ENCODE peak calls at places on chromosomes 16 and 17, in four cellular contexts. One of them, this sample, is unnamed.

GRCh38 chr17:17928422-17929386 is 43.5 kb downstream of the TOM1L2 start:
- DNase-seq in BJ: no peak
- DNase-seq in Jurkat, Clone E6-1: no peak
- DNase-seq in activated CD4-positive, alpha-beta T cell treated with anti-CD3 and anti-CD28 coated beads for 24 hours: no peak
- DNase-seq in this sample: no peak

GRCh38 chr17:8121531-8122390 is 2.1 kb downstream of the HES7 start:
- DNase-seq in BJ: no peak
- DNase-seq in Jurkat, Clone E6-1: no peak
- DNase-seq in activated CD4-positive, alpha-beta T cell treated with anti-CD3 and anti-CD28 coated beads for 24 hours: no peak
- DNase-seq in this sample: no peak

GRCh38 chr17:73705594-73705993 is 61.3 kb upstream of the SDK2 start:
- DNase-seq in BJ: peak; percentile 71
- DNase-seq in Jurkat, Clone E6-1: no peak
- DNase-seq in activated CD4-positive, alpha-beta T cell treated with anti-CD3 and anti-CD28 coated beads for 24 hours: no peak
- DNase-seq in this sample: no peak

GRCh38 chr16:30104492-30104891 is 8.5 kb upstream of the YPEL3 start:
- DNase-seq in BJ: no peak
- DNase-seq in Jurkat, Clone E6-1: no peak
- DNase-seq in activated CD4-positive, alpha-beta T cell treated with anti-CD3 and anti-CD28 coated beads for 24 hours: no peak
- DNase-seq in this sample: no peak

GRCh38 chr16:69411064-69411985 is 13.1 kb upstream of the CYB5B start:
- DNase-seq in BJ: no peak
- DNase-seq in Jurkat, Clone E6-1: peak; percentile 79
- DNase-seq in activated CD4-positive, alpha-beta T cell treated with anti-CD3 and anti-CD28 coated beads for 24 hours: no peak
- DNase-seq in this sample: no peak

GRCh38 chr17:12114686-12115418 is 94.2 kb downstream of the MAP2K4 start:
- DNase-seq in BJ: no peak
- DNase-seq in Jurkat, Clone E6-1: no peak
- DNase-seq in activated CD4-positive, alpha-beta T cell treated with anti-CD3 and anti-CD28 coated beads for 24 hours: no peak
- DNase-seq in this sample: no peak

GRCh38 chr17:64277831-64278562 is 14.9 kb upstream of the TEX2 start:
- DNase-seq in BJ: no peak
- DNase-seq in Jurkat, Clone E6-1: no peak
- DNase-seq in activated CD4-positive, alpha-beta T cell treated with anti-CD3 and anti-CD28 coated beads for 24 hours: no peak
- DNase-seq in this sample: no peak

GRCh38 chr16:29011112-29011511 is 26.3 kb downstream of the LAT start:
- DNase-seq in BJ: no peak
- DNase-seq in Jurkat, Clone E6-1: no peak
- DNase-seq in activated CD4-positive, alpha-beta T cell treated with anti-CD3 and anti-CD28 coated beads for 24 hours: no peak
- DNase-seq in this sample: no peak

GRCh38 chr16:58421529-58421928 is 29.3 kb downstream of the GINS3 start:
- DNase-seq in BJ: no peak
- DNase-seq in Jurkat, Clone E6-1: no peak
- DNase-seq in activated CD4-positive, alpha-beta T cell treated with anti-CD3 and anti-CD28 coated beads for 24 hours: no peak
- DNase-seq in this sample: no peak

GRCh38 chr17:21463779-21464407 is 87.7 kb downstream of the KCNJ12 start:
- DNase-seq in BJ: no peak
- DNase-seq in Jurkat, Clone E6-1: no peak
- DNase-seq in activated CD4-positive, alpha-beta T cell treated with anti-CD3 and anti-CD28 coated beads for 24 hours: no peak
- DNase-seq in this sample: no peak

GRCh38 chr17:7478276-7479138 is 924 bp downstream of the ZBTB4 start:
- DNase-seq in BJ: no peak
- DNase-seq in Jurkat, Clone E6-1: no peak
- DNase-seq in activated CD4-positive, alpha-beta T cell treated with anti-CD3 and anti-CD28 coated beads for 24 hours: peak; percentile 27
- DNase-seq in this sample: no peak

GRCh38 chr17:61997649-61998048 is 67.4 kb downstream of the MED13 start:
- DNase-seq in BJ: peak; percentile 35
- DNase-seq in Jurkat, Clone E6-1: no peak
- DNase-seq in activated CD4-positive, alpha-beta T cell treated with anti-CD3 and anti-CD28 coated beads for 24 hours: no peak
- DNase-seq in this sample: no peak

GRCh38 chr17:80031691-80032480 is 3.8 kb downstream of the TBC1D16 start:
- DNase-seq in BJ: no peak
- DNase-seq in Jurkat, Clone E6-1: no peak
- DNase-seq in activated CD4-positive, alpha-beta T cell treated with anti-CD3 and anti-CD28 coated beads for 24 hours: no peak
- DNase-seq in this sample: no peak

GRCh38 chr16:77660311-77660710 is 62.0 kb upstream of the NUDT7 start:
- DNase-seq in BJ: no peak
- DNase-seq in Jurkat, Clone E6-1: peak; percentile 17
- DNase-seq in activated CD4-positive, alpha-beta T cell treated with anti-CD3 and anti-CD28 coated beads for 24 hours: no peak
- DNase-seq in this sample: no peak

GRCh38 chr17:76371656-76372628 is 12.5 kb upstream of the SPHK1 start:
- DNase-seq in BJ: peak; percentile 93
- DNase-seq in Jurkat, Clone E6-1: no peak
- DNase-seq in activated CD4-positive, alpha-beta T cell treated with anti-CD3 and anti-CD28 coated beads for 24 hours: no peak
- DNase-seq in this sample: peak; percentile 98

GRCh38 chr17:16106161-16106891 is 106.7 kb downstream of the TTC19 start:
- DNase-seq in BJ: no peak
- DNase-seq in Jurkat, Clone E6-1: no peak
- DNase-seq in activated CD4-positive, alpha-beta T cell treated with anti-CD3 and anti-CD28 coated beads for 24 hours: no peak
- DNase-seq in this sample: no peak

GRCh38 chr16:86060381-86061317 is 161.7 kb downstream of the IRF8 start:
- DNase-seq in BJ: no peak
- DNase-seq in Jurkat, Clone E6-1: no peak
- DNase-seq in activated CD4-positive, alpha-beta T cell treated with anti-CD3 and anti-CD28 coated beads for 24 hours: no peak
- DNase-seq in this sample: no peak

GRCh38 chr16:21092951-21093350 is 57.7 kb downstream of the DNAH3 start:
- DNase-seq in BJ: no peak
- DNase-seq in Jurkat, Clone E6-1: no peak
- DNase-seq in activated CD4-positive, alpha-beta T cell treated with anti-CD3 and anti-CD28 coated beads for 24 hours: no peak
- DNase-seq in this sample: no peak

GRCh38 chr17:76714822-76715461 is 4.2 kb upstream of the MXRA7 start:
- DNase-seq in BJ: no peak
- DNase-seq in Jurkat, Clone E6-1: no peak
- DNase-seq in activated CD4-positive, alpha-beta T cell treated with anti-CD3 and anti-CD28 coated beads for 24 hours: peak; percentile 77
- DNase-seq in this sample: no peak

GRCh38 chr17:13888043-13888442 is 181.3 kb upstream of the COX10 start:
- DNase-seq in BJ: no peak
- DNase-seq in Jurkat, Clone E6-1: no peak
- DNase-seq in activated CD4-positive, alpha-beta T cell treated with anti-CD3 and anti-CD28 coated beads for 24 hours: no peak
- DNase-seq in this sample: no peak

GRCh38 chr16:58076514-58076913 is 51.0 kb downstream of the MMP15 start:
- DNase-seq in BJ: no peak
- DNase-seq in Jurkat, Clone E6-1: no peak
- DNase-seq in activated CD4-positive, alpha-beta T cell treated with anti-CD3 and anti-CD28 coated beads for 24 hours: no peak
- DNase-seq in this sample: no peak

GRCh38 chr16:22300427-22301071 is 3.3 kb downstream of the POLR3E start:
- DNase-seq in BJ: no peak
- DNase-seq in Jurkat, Clone E6-1: no peak
- DNase-seq in activated CD4-positive, alpha-beta T cell treated with anti-CD3 and anti-CD28 coated beads for 24 hours: peak; percentile 15
- DNase-seq in this sample: no peak

GRCh38 chr17:2712300-2713043 is 908 bp upstream of the CLUH start:
- DNase-seq in BJ: no peak
- DNase-seq in Jurkat, Clone E6-1: no peak
- DNase-seq in activated CD4-positive, alpha-beta T cell treated with anti-CD3 and anti-CD28 coated beads for 24 hours: no peak
- DNase-seq in this sample: no peak

GRCh38 chr17:78777886-78778285 is 4.2 kb downstream of the CYTH1 start:
- DNase-seq in BJ: no peak
- DNase-seq in Jurkat, Clone E6-1: no peak
- DNase-seq in activated CD4-positive, alpha-beta T cell treated with anti-CD3 and anti-CD28 coated beads for 24 hours: no peak
- DNase-seq in this sample: no peak

GRCh38 chr17:81859906-81860755 is at the start of gene P4HB:
- DNase-seq in BJ: no peak
- DNase-seq in Jurkat, Clone E6-1: no peak
- DNase-seq in activated CD4-positive, alpha-beta T cell treated with anti-CD3 and anti-CD28 coated beads for 24 hours: no peak
- DNase-seq in this sample: no peak

GRCh38 chr17:42706732-42707131 is 24.4 kb downstream of the CNTNAP1 start:
- DNase-seq in BJ: no peak
- DNase-seq in Jurkat, Clone E6-1: peak; percentile 92
- DNase-seq in activated CD4-positive, alpha-beta T cell treated with anti-CD3 and anti-CD28 coated beads for 24 hours: peak; percentile 3
- DNase-seq in this sample: no peak

GRCh38 chr17:76246080-76247066 is 6.1 kb upstream of the RNF157 start:
- DNase-seq in BJ: no peak
- DNase-seq in Jurkat, Clone E6-1: peak; percentile 67
- DNase-seq in activated CD4-positive, alpha-beta T cell treated with anti-CD3 and anti-CD28 coated beads for 24 hours: no peak
- DNase-seq in this sample: no peak

GRCh38 chr17:38730526-38731379 is 612 bp downstream of the CISD3 start:
- DNase-seq in BJ: no peak
- DNase-seq in Jurkat, Clone E6-1: no peak
- DNase-seq in activated CD4-positive, alpha-beta T cell treated with anti-CD3 and anti-CD28 coated beads for 24 hours: no peak
- DNase-seq in this sample: no peak

GRCh38 chr16:19522369-19523159 is 666 bp upstream of the GDE1 start:
- DNase-seq in BJ: no peak
- DNase-seq in Jurkat, Clone E6-1: no peak
- DNase-seq in activated CD4-positive, alpha-beta T cell treated with anti-CD3 and anti-CD28 coated beads for 24 hours: no peak
- DNase-seq in this sample: no peak

GRCh38 chr17:77924757-77925336 is 33.7 kb upstream of the TNRC6C start:
- DNase-seq in BJ: no peak
- DNase-seq in Jurkat, Clone E6-1: no peak
- DNase-seq in activated CD4-positive, alpha-beta T cell treated with anti-CD3 and anti-CD28 coated beads for 24 hours: no peak
- DNase-seq in this sample: no peak

GRCh38 chr17:382644-383533 is 30.3 kb upstream of the RPH3AL start:
- DNase-seq in BJ: no peak
- DNase-seq in Jurkat, Clone E6-1: no peak
- DNase-seq in activated CD4-positive, alpha-beta T cell treated with anti-CD3 and anti-CD28 coated beads for 24 hours: no peak
- DNase-seq in this sample: no peak

GRCh38 chr16:81251871-81252270 is 13.4 kb downstream of the BCO1 start:
- DNase-seq in BJ: peak; percentile 50
- DNase-seq in Jurkat, Clone E6-1: no peak
- DNase-seq in activated CD4-positive, alpha-beta T cell treated with anti-CD3 and anti-CD28 coated beads for 24 hours: no peak
- DNase-seq in this sample: no peak

GRCh38 chr17:77495575-77495974 is 354.8 kb downstream of the SEC14L1 start:
- DNase-seq in BJ: no peak
- DNase-seq in Jurkat, Clone E6-1: no peak
- DNase-seq in activated CD4-positive, alpha-beta T cell treated with anti-CD3 and anti-CD28 coated beads for 24 hours: no peak
- DNase-seq in this sample: no peak

GRCh38 chr16:81650982-81651562 is 128.0 kb upstream of the PLCG2 start:
- DNase-seq in BJ: no peak
- DNase-seq in Jurkat, Clone E6-1: no peak
- DNase-seq in activated CD4-positive, alpha-beta T cell treated with anti-CD3 and anti-CD28 coated beads for 24 hours: no peak
- DNase-seq in this sample: no peak

This sample was measured in HS-5.